ENCODE peak calls at places on chromosomes 13 and 19, in five cellular contexts. One of them, this sample, is unnamed.
A peak's percentile ranks its signal among the peaks of the same experiment; 100 is the strongest.

GRCh38 chr13:31042084-31042483 is 109.6 kb downstream of the TEX26 start:
- DNase-seq in neuronal stem cell: no peak
- DNase-seq in HCT116: no peak
- DNase-seq in IMR-90: no peak
- DNase-seq in fibroblast of lung: no peak
- DNase-seq in this sample: no peak

GRCh38 chr19:34259367-34259865 is 5.1 kb downstream of the GARRE1 start:
- DNase-seq in IMR-90: peak; percentile 45
- DNase-seq in fibroblast of lung: peak; percentile 40
- DNase-seq in HCT116: no peak
- DNase-seq in neuronal stem cell: no peak
- DNase-seq in this sample: no peak

GRCh38 chr19:38152461-38153379 is 71.3 kb downstream of the DPF1 start:
- DNase-seq in IMR-90: peak; percentile 51
- DNase-seq in neuronal stem cell: no peak
- DNase-seq in fibroblast of lung: peak; percentile 86
- DNase-seq in HCT116: no peak
- DNase-seq in this sample: no peak

GRCh38 chr13:66375756-66376155 is 854.4 kb downstream of the PCDH9 start:
- DNase-seq in HCT116: no peak
- DNase-seq in neuronal stem cell: no peak
- DNase-seq in fibroblast of lung: no peak
- DNase-seq in IMR-90: peak; percentile 6
- DNase-seq in this sample: no peak

GRCh38 chr19:14112809-14113385 is 4.7 kb downstream of the PRKACA start:
- DNase-seq in IMR-90: no peak
- DNase-seq in fibroblast of lung: no peak
- DNase-seq in neuronal stem cell: no peak
- DNase-seq in HCT116: no peak
- DNase-seq in this sample: no peak

GRCh38 chr13:106700007-106700950 is 132.3 kb upstream of the ARGLU1 start:
- DNase-seq in fibroblast of lung: no peak
- DNase-seq in HCT116: no peak
- DNase-seq in IMR-90: no peak
- DNase-seq in neuronal stem cell: no peak
- DNase-seq in this sample: no peak

GRCh38 chr13:98961204-98962105 is 16.4 kb downstream of the DOCK9 start:
- DNase-seq in HCT116: no peak
- DNase-seq in IMR-90: no peak
- DNase-seq in fibroblast of lung: peak; percentile 40
- DNase-seq in neuronal stem cell: no peak
- DNase-seq in this sample: no peak

GRCh38 chr13:40164137-40164536 is 502.3 kb downstream of the FOXO1 start:
- DNase-seq in fibroblast of lung: no peak
- DNase-seq in HCT116: no peak
- DNase-seq in neuronal stem cell: no peak
- DNase-seq in IMR-90: no peak
- DNase-seq in this sample: no peak

GRCh38 chr13:98927954-98928927 is 49.6 kb downstream of the DOCK9 start:
- DNase-seq in fibroblast of lung: peak; percentile 70
- DNase-seq in HCT116: no peak
- DNase-seq in IMR-90: peak; percentile 58
- DNase-seq in neuronal stem cell: no peak
- DNase-seq in this sample: no peak

GRCh38 chr13:22455036-22455435 is 725.7 kb upstream of the SGCG start:
- DNase-seq in HCT116: no peak
- DNase-seq in fibroblast of lung: no peak
- DNase-seq in neuronal stem cell: no peak
- DNase-seq in IMR-90: no peak
- DNase-seq in this sample: no peak

GRCh38 chr13:37089495-37089894 is 16.0 kb downstream of the CSNK1A1L start:
- DNase-seq in fibroblast of lung: no peak
- DNase-seq in HCT116: no peak
- DNase-seq in neuronal stem cell: no peak
- DNase-seq in IMR-90: no peak
- DNase-seq in this sample: no peak

GRCh38 chr13:42361701-42362100 is 89.7 kb downstream of the AKAP11 start:
- DNase-seq in IMR-90: no peak
- DNase-seq in HCT116: no peak
- DNase-seq in fibroblast of lung: no peak
- DNase-seq in neuronal stem cell: no peak
- DNase-seq in this sample: no peak

GRCh38 chr19:11662278-11662677 is 65.0 kb downstream of the ZNF627 start:
- DNase-seq in fibroblast of lung: no peak
- DNase-seq in IMR-90: no peak
- DNase-seq in HCT116: no peak
- DNase-seq in neuronal stem cell: no peak
- DNase-seq in this sample: no peak

GRCh38 chr13:42876810-42877550 is 95.6 kb downstream of the FAM216B start:
- DNase-seq in fibroblast of lung: peak; percentile 71
- DNase-seq in HCT116: no peak
- DNase-seq in IMR-90: peak; percentile 66
- DNase-seq in neuronal stem cell: no peak
- DNase-seq in this sample: no peak

GRCh38 chr13:30810261-30810701 is 74.9 kb downstream of the ALOX5AP start:
- DNase-seq in fibroblast of lung: no peak
- DNase-seq in neuronal stem cell: no peak
- DNase-seq in IMR-90: no peak
- DNase-seq in HCT116: no peak
- DNase-seq in this sample: no peak

GRCh38 chr13:45092668-45093067 is 27.6 kb upstream of the GTF2F2 start:
- DNase-seq in neuronal stem cell: no peak
- DNase-seq in fibroblast of lung: peak; percentile 55
- DNase-seq in IMR-90: no peak
- DNase-seq in HCT116: no peak
- DNase-seq in this sample: no peak

GRCh38 chr13:77509221-77509620 is 26.3 kb upstream of the SCEL start:
- DNase-seq in IMR-90: peak; percentile 8
- DNase-seq in fibroblast of lung: peak; percentile 90
- DNase-seq in HCT116: no peak
- DNase-seq in neuronal stem cell: no peak
- DNase-seq in this sample: no peak

GRCh38 chr19:52946322-52947310 is 16.1 kb downstream of the ZNF816 start:
- DNase-seq in neuronal stem cell: no peak
- DNase-seq in HCT116: no peak
- DNase-seq in fibroblast of lung: peak; percentile 25
- DNase-seq in IMR-90: peak; percentile 5
- DNase-seq in this sample: no peak

GRCh38 chr13:50119593-50119992 is 104.3 kb downstream of the KCNRG start:
- DNase-seq in fibroblast of lung: no peak
- DNase-seq in IMR-90: peak; percentile 53
- DNase-seq in HCT116: no peak
- DNase-seq in neuronal stem cell: no peak
- DNase-seq in this sample: no peak

GRCh38 chr13:75871059-75871458 is 234.9 kb downstream of the LMO7 start:
- DNase-seq in neuronal stem cell: no peak
- DNase-seq in HCT116: no peak
- DNase-seq in fibroblast of lung: no peak
- DNase-seq in IMR-90: no peak
- DNase-seq in this sample: no peak

GRCh38 chr19:3970313-3970807 is 539 bp downstream of the DAPK3 start:
- DNase-seq in neuronal stem cell: no peak
- DNase-seq in HCT116: no peak
- DNase-seq in fibroblast of lung: no peak
- DNase-seq in IMR-90: no peak
- DNase-seq in this sample: no peak

GRCh38 chr19:2867025-2867991 is at the start of gene ZNF556:
- DNase-seq in HCT116: peak; percentile 16
- DNase-seq in fibroblast of lung: no peak
- DNase-seq in IMR-90: no peak
- DNase-seq in neuronal stem cell: no peak
- DNase-seq in this sample: no peak

GRCh38 chr13:29369060-29369743 is 226.3 kb downstream of the SLC7A1 start:
- DNase-seq in neuronal stem cell: peak; percentile 50
- DNase-seq in HCT116: peak; percentile 27
- DNase-seq in IMR-90: peak; percentile 34
- DNase-seq in fibroblast of lung: peak; percentile 23
- DNase-seq in this sample: no peak

GRCh38 chr13:101007245-101007644 is 332.6 kb upstream of the TMTC4 start:
- DNase-seq in HCT116: no peak
- DNase-seq in fibroblast of lung: no peak
- DNase-seq in IMR-90: no peak
- DNase-seq in neuronal stem cell: no peak
- DNase-seq in this sample: no peak

GRCh38 chr19:2117215-2117960 is 20.7 kb downstream of the IZUMO4 start:
- DNase-seq in neuronal stem cell: no peak
- DNase-seq in fibroblast of lung: no peak
- DNase-seq in HCT116: no peak
- DNase-seq in IMR-90: no peak
- DNase-seq in this sample: no peak

GRCh38 chr13:24361138-24361537 is 51.8 kb downstream of the C1QTNF9 start:
- DNase-seq in HCT116: no peak
- DNase-seq in fibroblast of lung: no peak
- DNase-seq in IMR-90: no peak
- DNase-seq in neuronal stem cell: no peak
- DNase-seq in this sample: peak; percentile 52
- H3K4me1 ChIP-seq in HCT116: no peaks in the 10 kb centered on the region
- H3K4me1 ChIP-seq in fibroblast of lung: no peaks in the 10 kb centered on the region
- H3K4me1 ChIP-seq in IMR-90: no peaks in the 10 kb centered on the region
- H3K4me1 ChIP-seq in neuronal stem cell: peaks cover 2% of the 10 kb centered on the region
- H3K4me1 ChIP-seq in this sample: no peaks in the 10 kb centered on the region

GRCh38 chr19:10502524-10503001 is 593 bp downstream of the KEAP1 start:
- DNase-seq in neuronal stem cell: peak; percentile 85
- DNase-seq in fibroblast of lung: peak; percentile 84
- DNase-seq in IMR-90: peak; percentile 85
- DNase-seq in HCT116: peak; percentile 79
- DNase-seq in this sample: peak; percentile 92

GRCh38 chr19:10501971-10502523 is 1.1 kb downstream of the KEAP1 start:
- DNase-seq in fibroblast of lung: peak; percentile 37
- DNase-seq in HCT116: no peak
- DNase-seq in IMR-90: peak; percentile 29
- DNase-seq in neuronal stem cell: no peak
- DNase-seq in this sample: peak; percentile 86

GRCh38 chr19:10500247-10500592 is 2.9 kb downstream of the KEAP1 start:
- DNase-seq in neuronal stem cell: no peak
- DNase-seq in fibroblast of lung: no peak
- DNase-seq in HCT116: no peak
- DNase-seq in IMR-90: no peak
- DNase-seq in this sample: no peak

GRCh38 chr19:10499550-10500246 is 3.5 kb downstream of the KEAP1 start:
- DNase-seq in fibroblast of lung: no peak
- DNase-seq in IMR-90: no peak
- DNase-seq in neuronal stem cell: no peak
- DNase-seq in HCT116: no peak
- DNase-seq in this sample: no peak

DNA sequence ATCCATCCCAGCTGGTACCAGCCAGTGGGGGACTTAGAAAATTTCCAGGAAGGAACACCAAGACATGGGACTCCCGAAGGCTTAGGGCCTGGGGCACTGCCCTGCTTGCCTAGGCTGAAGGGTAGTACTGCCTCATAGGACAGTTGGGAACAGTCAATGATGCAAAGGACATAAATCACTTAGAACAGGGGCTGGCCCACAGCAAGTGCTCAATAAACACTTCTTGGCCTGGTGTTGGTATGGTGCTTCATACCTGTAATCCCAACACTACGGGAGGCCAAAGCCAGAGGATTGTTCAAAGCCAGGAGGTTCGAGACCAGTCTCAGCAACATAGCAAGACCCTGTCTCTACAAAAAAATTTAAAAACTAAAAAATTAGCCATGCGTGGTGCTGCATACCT is 5.8 kb downstream of the KEAP1 start:
- DNase-seq in neuronal stem cell: no peak
- DNase-seq in fibroblast of lung: no peak
- DNase-seq in IMR-90: no peak
- DNase-seq in HCT116: no peak
- DNase-seq in this sample: no peak
- H3K9ac ChIP-seq in neuronal stem cell: no peak overlapping the region
- H3K9ac ChIP-seq in fibroblast of lung: no peak overlapping the region
- H3K9ac ChIP-seq in IMR-90: no peak overlapping the region
- H3K9ac ChIP-seq in HCT116: no peak overlapping the region
- H3K9ac ChIP-seq in this sample: no peak overlapping the region

GRCh38 chr19:16342002-16342715 is 17.5 kb downstream of the KLF2 start:
- DNase-seq in neuronal stem cell: no peak
- DNase-seq in HCT116: no peak
- DNase-seq in IMR-90: no peak
- DNase-seq in fibroblast of lung: peak; percentile 78
- DNase-seq in this sample: no peak
- H3K4me1 ChIP-seq in neuronal stem cell: no peaks in the 10 kb centered on the region
- H3K4me1 ChIP-seq in HCT116: peaks cover 38% of the 10 kb centered on the region
- H3K4me1 ChIP-seq in IMR-90: peaks cover 19% of the 10 kb centered on the region
- H3K4me1 ChIP-seq in fibroblast of lung: peaks cover 18% of the 10 kb centered on the region
- H3K4me1 ChIP-seq in this sample: no peaks in the 10 kb centered on the region

GRCh38 chr19:6752257-6753177 is 13.0 kb downstream of the TRIP10 start:
- DNase-seq in HCT116: no peak
- DNase-seq in neuronal stem cell: no peak
- DNase-seq in IMR-90: no peak
- DNase-seq in fibroblast of lung: no peak
- DNase-seq in this sample: peak; percentile 89

GRCh38 chr19:6751189-6751588 is 11.7 kb downstream of the TRIP10 start:
- DNase-seq in IMR-90: no peak
- DNase-seq in neuronal stem cell: no peak
- DNase-seq in fibroblast of lung: no peak
- DNase-seq in HCT116: no peak
- DNase-seq in this sample: no peak

GRCh38 chr19:6754653-6755463 is 12.4 kb downstream of the SH2D3A start:
- DNase-seq in IMR-90: no peak
- DNase-seq in neuronal stem cell: no peak
- DNase-seq in HCT116: no peak
- DNase-seq in fibroblast of lung: no peak
- DNase-seq in this sample: no peak

GRCh38 chr19:6754136-6754535 is 13.1 kb downstream of the SH2D3A start:
- DNase-seq in neuronal stem cell: no peak
- DNase-seq in HCT116: no peak
- DNase-seq in fibroblast of lung: no peak
- DNase-seq in IMR-90: no peak
- DNase-seq in this sample: no peak

GRCh38 chr19:6753178-6754031 is 13.8 kb downstream of the SH2D3A start:
- DNase-seq in HCT116: peak; percentile 91
- DNase-seq in IMR-90: peak; percentile 15
- DNase-seq in fibroblast of lung: peak; percentile 59
- DNase-seq in neuronal stem cell: peak; percentile 90
- DNase-seq in this sample: peak; percentile 94
- H3K9ac ChIP-seq in HCT116: peak overlapping the region; percentile 59
- H3K9ac ChIP-seq in IMR-90: no peak overlapping the region
- H3K9ac ChIP-seq in fibroblast of lung: peak overlapping the region; percentile 46
- H3K9ac ChIP-seq in neuronal stem cell: peak overlapping the region; percentile 77
- H3K9ac ChIP-seq in this sample: peak overlapping the region; percentile 84

DNA sequence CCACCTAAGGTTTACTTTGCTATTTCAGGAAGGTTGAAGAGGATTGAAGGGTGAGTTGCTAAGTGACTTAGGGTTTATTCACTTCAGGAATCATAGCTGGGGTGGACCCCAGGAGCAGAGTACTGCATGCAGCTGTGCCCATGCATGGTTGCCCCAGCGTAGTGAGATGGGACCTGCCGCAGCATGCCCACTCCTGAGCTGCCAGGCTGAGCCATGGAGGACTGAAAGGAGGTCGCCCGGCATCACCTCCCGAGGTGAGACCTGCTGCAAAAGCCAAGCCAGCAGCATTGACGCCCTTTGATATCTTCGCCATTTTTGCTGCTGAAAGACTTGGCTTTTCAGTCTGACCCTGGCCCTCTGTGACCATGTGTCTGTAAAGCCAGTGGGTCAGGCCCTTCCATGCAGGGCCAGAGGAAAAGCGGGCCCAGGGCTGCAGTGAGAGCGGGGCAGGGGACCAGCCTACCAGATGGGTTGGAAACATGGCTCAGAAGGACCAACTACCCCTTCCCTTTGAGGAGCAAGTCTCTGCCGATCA is 9.9 kb downstream of the POP4 start:
- DNase-seq in HCT116: no peak
- DNase-seq in neuronal stem cell: no peak
- DNase-seq in IMR-90: no peak
- DNase-seq in fibroblast of lung: no peak
- DNase-seq in this sample: no peak
- H3K4me1 ChIP-seq in HCT116: no peaks in the 10 kb centered on the region
- H3K4me1 ChIP-seq in neuronal stem cell: no peaks in the 10 kb centered on the region
- H3K4me1 ChIP-seq in IMR-90: no peaks in the 10 kb centered on the region
- H3K4me1 ChIP-seq in fibroblast of lung: no peaks in the 10 kb centered on the region
- H3K4me1 ChIP-seq in this sample: no peaks in the 10 kb centered on the region

GRCh38 chr19:36136975-36137686 is 2.7 kb upstream of the CAPNS1 start:
- DNase-seq in neuronal stem cell: no peak
- DNase-seq in fibroblast of lung: peak; percentile 66
- DNase-seq in HCT116: peak; percentile 77
- DNase-seq in IMR-90: peak; percentile 23
- DNase-seq in this sample: peak; percentile 84
- H3K9ac ChIP-seq in neuronal stem cell: no peak overlapping the region
- H3K9ac ChIP-seq in fibroblast of lung: no peak overlapping the region
- H3K9ac ChIP-seq in HCT116: peak overlapping the region; percentile 77
- H3K9ac ChIP-seq in IMR-90: no peak overlapping the region
- H3K9ac ChIP-seq in this sample: peak overlapping the region; percentile 73